ENCODE peak calls at places on chromosomes 2 and 18, in nine cellular contexts. O is gastrocnemius medialis; L is CD8-positive, alpha-beta T cell; R is body of pancreas; C is left ventricle myocardium inferior; G is lung; M is GM23248; W is cardiac muscle cell; U is right cardiac atrium. J is an unnamed sample.

GRCh38 chr2:238900511-238900910 is 52.6 kb downstream of the TWIST2 start:
- DNase-seq in C (no peak), R (no peak), G (no peak), M (peak; percentile 72), O (no peak), W (no peak), L (no peak), U (peak; percentile 31), J (no peak)

GRCh38 chr18:3652380-3653262 is 202.6 kb downstream of the TGIF1 start:
- DNase-seq in M (peak; percentile 94), R (no peak), C (peak; percentile 28), O (no peak), G (no peak), L (no peak), W (peak; percentile 77), U (no peak), J (no peak)

GRCh38 chr2:124879615-124880014 is 854.5 kb downstream of the CNTNAP5 start:
- DNase-seq in W (no peak), U (no peak), C (no peak), L (no peak), O (no peak), G (no peak), R (no peak), M (no peak), J (no peak)

GRCh38 chr2:191612496-191612895 is 65.4 kb upstream of the NABP1 start:
- DNase-seq in G (no peak), R (no peak), C (no peak), W (no peak), L (no peak), U (no peak), M (peak; percentile 97), O (no peak), J (no peak)

GRCh38 chr2:232487385-232488096 is at the start of gene ECEL1:
- DNase-seq in W (peak; percentile 55), M (no peak), C (peak; percentile 6), O (no peak), U (peak; percentile 50), G (no peak), L (no peak), R (no peak), J (peak; percentile 39)

GRCh38 chr2:71995067-71995665 is 152.5 kb downstream of the CYP26B1 start:
- DNase-seq in W (no peak), C (no peak), L (no peak), M (peak; percentile 67), O (no peak), U (no peak), R (no peak), G (no peak), J (no peak)

GRCh38 chr2:42813773-42814172 is 21.4 kb upstream of the HAAO start:
- DNase-seq in L (no peak), W (no peak), R (no peak), G (no peak), O (no peak), U (no peak), C (no peak), M (no peak), J (no peak)

GRCh38 chr2:148906136-148906535 is 31.1 kb downstream of the KIF5C start:
- DNase-seq in U (no peak), O (no peak), W (no peak), C (no peak), M (peak; percentile 24), L (no peak), R (no peak), G (no peak), J (no peak)

GRCh38 chr2:100321881-100322820 is at the start of gene LONRF2:
- DNase-seq in M (peak; percentile 40), U (peak; percentile 71), G (peak; percentile 48), W (peak; percentile 41), C (peak; percentile 39), L (no peak), R (peak; percentile 69), O (no peak), J (peak; percentile 51)

GRCh38 chr2:223944166-223944703 is 900 bp downstream of the WDFY1 start:
- DNase-seq in R (peak; percentile 38), O (no peak), C (peak; percentile 28), M (peak; percentile 56), U (peak; percentile 76), G (peak; percentile 46), L (peak; percentile 39), W (peak; percentile 67), J (peak; percentile 42)

GRCh38 chr18:34709631-34710429 is at the start of gene DTNA:
- DNase-seq in L (no peak), U (no peak), M (peak; percentile 97), W (peak; percentile 32), G (no peak), O (peak; percentile 38), R (no peak), C (no peak), J (no peak)

GRCh38 chr2:73243884-73244570 is 9.9 kb downstream of the CCT7 start:
- DNase-seq in O (no peak), G (no peak), M (peak; percentile 70), U (no peak), L (no peak), R (no peak), W (peak; percentile 14), C (no peak), J (peak; percentile 84)

GRCh38 chr2:45915523-45915922 is 264.0 kb downstream of the PRKCE start:
- DNase-seq in M (no peak), G (no peak), W (no peak), O (no peak), U (no peak), C (no peak), L (no peak), R (no peak), J (no peak)

GRCh38 chr2:231411871-231412615 is 16.5 kb downstream of the B3GNT7 start:
- DNase-seq in W (peak; percentile 91), U (peak; percentile 94), O (peak; percentile 45), G (peak; percentile 90), L (peak; percentile 81), M (peak; percentile 89), R (peak; percentile 93), C (peak; percentile 84), J (peak; percentile 92)
- H3K27ac ChIP-seq in W (no peak overlapping the region), U (no peak overlapping the region), O (no peak overlapping the region), G (peak overlapping the region; percentile 48), L (no peak overlapping the region), M (no peak overlapping the region), R (peak overlapping the region; percentile 75), C (no peak overlapping the region), J (no peak overlapping the region)

DNA sequence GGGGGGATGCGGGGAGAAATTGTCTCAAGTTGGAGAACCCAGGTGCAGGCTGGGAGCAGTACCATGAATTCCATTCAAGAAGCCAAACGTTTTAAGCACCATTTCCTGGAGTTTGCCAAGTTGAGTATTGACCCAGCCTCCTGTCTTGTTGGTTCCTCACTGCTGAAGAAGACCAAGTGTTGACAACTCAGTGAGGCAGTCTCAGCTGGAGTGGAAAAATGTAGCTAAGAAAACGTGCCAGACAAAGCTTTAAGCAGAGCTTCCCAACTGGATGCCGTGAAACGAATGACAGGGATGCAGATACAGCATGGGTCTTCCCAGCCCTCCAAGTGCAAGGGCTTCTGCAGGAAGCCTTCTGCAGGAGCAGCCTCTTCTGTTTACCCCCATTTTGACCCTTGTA is 788 bp upstream of the INPP1 start:
- DNase-seq in M (peak; percentile 32), W (no peak), U (no peak), C (no peak), R (no peak), L (no peak), G (no peak), O (no peak), J (no peak)
- H3K9me3 ChIP-seq in M (no peaks in the 10 kb centered on the region), W (no peaks in the 10 kb centered on the region), U (no peaks in the 10 kb centered on the region), C (no peaks in the 10 kb centered on the region), R (no peaks in the 10 kb centered on the region), L (no peaks in the 10 kb centered on the region), G (no peaks in the 10 kb centered on the region), O (no peaks in the 10 kb centered on the region), J (no peaks in the 10 kb centered on the region)

DNA sequence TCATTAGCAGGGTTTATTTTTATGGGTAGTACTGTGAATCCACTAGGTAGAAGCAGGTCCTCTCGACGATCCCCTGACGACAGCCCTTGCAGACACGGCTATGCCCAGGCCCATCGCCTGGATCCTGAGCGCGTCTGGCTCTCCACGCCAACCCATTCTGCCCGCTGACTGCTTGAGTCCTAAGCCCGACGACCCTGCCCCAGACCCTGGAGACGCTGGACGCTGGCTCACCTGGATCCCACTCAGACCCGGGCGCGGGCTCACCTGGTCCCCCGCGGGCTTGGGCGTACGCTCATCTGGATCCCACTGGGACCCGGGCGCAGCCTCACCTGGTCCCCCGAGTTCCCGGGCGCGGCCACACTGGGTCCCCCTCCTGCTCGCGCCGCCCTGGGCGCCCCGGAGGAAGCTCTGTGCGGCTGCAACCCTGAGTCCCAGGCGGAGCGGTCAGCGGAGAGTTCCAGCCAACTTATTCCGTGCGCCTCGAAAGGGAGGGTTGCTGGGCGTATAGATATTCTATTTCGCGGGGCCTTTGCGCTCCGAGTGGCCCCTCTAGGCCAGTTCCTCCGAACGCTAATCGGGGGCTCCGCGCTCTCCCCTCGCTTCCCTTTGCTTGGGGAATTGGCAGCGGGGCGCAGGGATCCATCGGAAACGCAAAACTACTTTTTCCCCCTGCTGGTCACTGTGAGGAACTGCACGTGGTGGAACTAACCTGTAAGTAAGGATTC is 22.4 kb upstream of the RMP24 start:
- DNase-seq in L (peak; percentile 55), W (peak; percentile 87), C (peak; percentile 48), O (no peak), G (peak; percentile 48), M (peak; percentile 67), R (peak; percentile 44), U (peak; percentile 78), J (peak; percentile 45)
- H3K4me3 ChIP-seq in L (peak overlapping the region; percentile 70), W (peak overlapping the region; percentile 52), C (peak overlapping the region; percentile 72), O (peak overlapping the region; percentile 65), G (peak overlapping the region; percentile 54), M (peak overlapping the region; percentile 85), R (peak overlapping the region; percentile 51), U (peak overlapping the region; percentile 76), J (peak overlapping the region; percentile 51)

GRCh38 chr2:69183659-69184058 is 170.7 kb downstream of the ANTXR1 start:
- DNase-seq in U (no peak), G (no peak), W (no peak), R (no peak), M (no peak), C (no peak), L (no peak), O (no peak), J (no peak)

GRCh38 chr2:69188174-69188900 is 175.4 kb downstream of the ANTXR1 start:
- DNase-seq in W (peak; percentile 66), R (no peak), U (no peak), C (no peak), O (no peak), M (no peak), L (no peak), G (no peak), J (no peak)

GRCh38 chr2:69185807-69186206 is 172.8 kb downstream of the ANTXR1 start:
- DNase-seq in G (no peak), C (no peak), O (no peak), L (no peak), M (peak; percentile 91), W (no peak), U (no peak), R (no peak), J (no peak)

GRCh38 chr2:69184224-69184623 is 171.2 kb downstream of the ANTXR1 start:
- DNase-seq in M (peak; percentile 89), L (no peak), G (no peak), U (no peak), R (no peak), W (no peak), O (no peak), C (no peak), J (no peak)

DNA sequence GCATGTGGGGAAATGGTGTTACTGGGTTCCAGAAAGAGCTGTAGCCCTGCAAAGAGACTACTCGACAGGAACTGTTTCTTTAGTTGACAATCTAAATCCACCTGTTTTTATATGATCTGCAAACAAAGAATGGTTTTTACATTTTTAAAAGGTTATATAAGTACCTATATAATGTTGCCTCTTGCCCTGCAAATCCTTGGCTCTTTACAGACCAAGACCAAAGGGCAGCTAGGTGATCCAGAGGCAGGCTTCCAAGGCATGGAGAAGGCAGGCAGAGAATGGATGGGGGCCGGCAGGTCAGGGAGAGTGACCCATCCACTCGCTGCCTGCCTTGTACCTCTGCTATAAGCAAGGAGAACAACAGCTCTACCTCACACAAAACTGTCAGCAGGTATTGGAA is 173.6 kb downstream of the ANTXR1 start:
- DNase-seq in R (no peak), L (no peak), G (no peak), U (no peak), M (no peak), W (no peak), O (no peak), C (no peak), J (no peak)
- H3K27ac ChIP-seq in R (no peak overlapping the region), L (no peak overlapping the region), G (no peak overlapping the region), U (no peak overlapping the region), M (no peak overlapping the region), W (no peak overlapping the region), O (no peak overlapping the region), C (no peak overlapping the region), J (no peak overlapping the region)